ENCODE peak calls at places on chromosomes 2 and 18, in six cellular contexts. One of them, this sample, is unnamed. For H3K4me1, the result is how much of the 10 kb centered on the place peaks cover.

GRCh38 chr2:239926587-239927234 is 98.4 kb downstream of the NDUFA10 start:
- DNase-seq in HCT116: no peak
- DNase-seq in heart right ventricle: no peak
- DNase-seq in testis: no peak
- DNase-seq in adrenal gland: peak
- DNase-seq in pancreas: no peak
- DNase-seq in this sample: no peak

GRCh38 chr18:78411539-78411938 is 568.1 kb upstream of the SALL3 start:
- DNase-seq in testis: no peak
- DNase-seq in HCT116: no peak
- DNase-seq in heart right ventricle: no peak
- DNase-seq in pancreas: no peak
- DNase-seq in adrenal gland: no peak
- DNase-seq in this sample: no peak

GRCh38 chr2:37167636-37168182 is 10.9 kb upstream of the EIF2AK2 start:
- DNase-seq in testis: no peak
- DNase-seq in pancreas: no peak
- DNase-seq in HCT116: no peak
- DNase-seq in heart right ventricle: no peak
- DNase-seq in adrenal gland: no peak
- DNase-seq in this sample: no peak

GRCh38 chr2:177392373-177393246 is at the start of gene AGPS:
- DNase-seq in HCT116: peak
- DNase-seq in adrenal gland: peak
- DNase-seq in heart right ventricle: peak
- DNase-seq in testis: peak
- DNase-seq in pancreas: peak
- DNase-seq in this sample: peak

GRCh38 chr2:101818531-101819451 is 121.3 kb downstream of the MAP4K4 start:
- DNase-seq in pancreas: no peak
- DNase-seq in adrenal gland: no peak
- DNase-seq in testis: no peak
- DNase-seq in heart right ventricle: no peak
- DNase-seq in HCT116: no peak
- DNase-seq in this sample: no peak

GRCh38 chr18:49227456-49227855 is 233.0 kb downstream of the DYM start:
- DNase-seq in adrenal gland: no peak
- DNase-seq in pancreas: no peak
- DNase-seq in HCT116: no peak
- DNase-seq in heart right ventricle: no peak
- DNase-seq in testis: no peak
- DNase-seq in this sample: no peak

GRCh38 chr2:238684362-238685326 is 163.2 kb upstream of the TWIST2 start:
- DNase-seq in HCT116: peak
- DNase-seq in heart right ventricle: no peak
- DNase-seq in pancreas: no peak
- DNase-seq in testis: no peak
- DNase-seq in adrenal gland: peak
- DNase-seq in this sample: peak

GRCh38 chr2:179253226-179253625 is 11.4 kb downstream of the SESTD1 start:
- DNase-seq in heart right ventricle: no peak
- DNase-seq in testis: no peak
- DNase-seq in HCT116: no peak
- DNase-seq in pancreas: no peak
- DNase-seq in adrenal gland: no peak
- DNase-seq in this sample: no peak

GRCh38 chr2:164522561-164522981 is 98.7 kb downstream of the GRB14 start:
- DNase-seq in testis: no peak
- DNase-seq in HCT116: no peak
- DNase-seq in pancreas: no peak
- DNase-seq in adrenal gland: no peak
- DNase-seq in heart right ventricle: no peak
- DNase-seq in this sample: no peak

DNA sequence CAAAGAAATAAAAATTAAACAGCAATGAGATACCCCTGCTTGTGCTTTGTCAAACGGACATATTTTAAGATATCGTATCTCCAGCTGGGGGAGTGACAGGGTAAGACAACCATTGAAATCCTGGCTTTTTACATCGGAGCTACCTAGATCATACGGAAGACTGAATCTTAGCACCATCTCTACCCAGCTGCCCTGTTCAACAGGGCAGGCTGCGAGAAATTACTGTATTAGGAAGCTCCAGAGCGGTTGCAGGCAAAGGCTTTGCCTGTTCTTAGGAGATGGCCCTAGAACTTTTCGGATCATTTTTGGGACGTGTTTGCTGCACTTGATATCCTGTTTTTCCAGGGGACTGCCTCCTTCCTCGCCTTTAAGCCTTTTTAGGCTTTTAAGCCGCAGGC is 2.0 kb upstream of the PRKCE start:
- DNase-seq in pancreas: no peak
- DNase-seq in adrenal gland: no peak
- DNase-seq in HCT116: no peak
- DNase-seq in testis: peak
- DNase-seq in heart right ventricle: no peak
- DNase-seq in this sample: no peak
- TF ChIP-seq CTCF in pancreas: no peak
- TF ChIP-seq CTCF in adrenal gland: no peak
- TF ChIP-seq CTCF in HCT116: no peak
- TF ChIP-seq CTCF in testis: no peak
- TF ChIP-seq CTCF in heart right ventricle: no peak
- TF ChIP-seq CTCF in this sample: peak

GRCh38 chr2:133506962-133507361 is 61.3 kb downstream of the NCKAP5 start:
- DNase-seq in heart right ventricle: no peak
- DNase-seq in adrenal gland: no peak
- DNase-seq in testis: no peak
- DNase-seq in pancreas: no peak
- DNase-seq in HCT116: no peak
- DNase-seq in this sample: peak
- H3K4me1 ChIP-seq in heart right ventricle: under half
- H3K4me1 ChIP-seq in adrenal gland: under half
- H3K4me1 ChIP-seq in testis: under half
- H3K4me1 ChIP-seq in pancreas: under half
- H3K4me1 ChIP-seq in HCT116: under half
- H3K4me1 ChIP-seq in this sample: under half

DNA sequence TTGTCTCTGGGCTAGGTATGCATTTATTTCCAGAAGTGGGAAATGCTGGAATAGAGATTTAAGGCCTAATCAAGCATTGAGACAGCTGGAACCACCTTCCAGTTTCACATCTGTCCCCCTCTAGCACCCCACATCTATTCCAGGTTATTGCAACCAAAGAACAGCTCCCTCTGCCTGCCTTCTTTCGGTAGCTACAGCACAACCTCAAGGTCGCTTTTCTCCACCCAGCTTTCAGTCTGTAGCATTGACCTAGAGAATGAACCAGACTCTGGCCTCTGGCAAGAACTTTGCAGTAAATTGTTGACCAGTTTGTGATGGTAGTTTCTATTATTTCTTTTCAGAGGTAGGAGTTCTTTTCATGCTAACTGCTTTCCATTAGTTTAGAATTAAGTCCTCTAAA is 484.2 kb downstream of the DLGAP1 start:
- DNase-seq in heart right ventricle: peak
- DNase-seq in testis: peak
- DNase-seq in HCT116: no peak
- DNase-seq in adrenal gland: peak
- DNase-seq in pancreas: no peak
- DNase-seq in this sample: no peak
- TF ChIP-seq CTCF in heart right ventricle: peak
- TF ChIP-seq CTCF in testis: no peak
- TF ChIP-seq CTCF in HCT116: peak
- TF ChIP-seq CTCF in adrenal gland: peak
- TF ChIP-seq CTCF in pancreas: no peak
- TF ChIP-seq CTCF in this sample: no peak

GRCh38 chr2:132559921-132560320 is 110.1 kb downstream of the LYPD1 start:
- DNase-seq in heart right ventricle: no peak
- DNase-seq in HCT116: no peak
- DNase-seq in pancreas: no peak
- DNase-seq in testis: no peak
- DNase-seq in adrenal gland: no peak
- DNase-seq in this sample: peak

GRCh38 chr2:132559326-132559725 is 110.7 kb downstream of the LYPD1 start:
- DNase-seq in HCT116: no peak
- DNase-seq in adrenal gland: no peak
- DNase-seq in pancreas: no peak
- DNase-seq in heart right ventricle: no peak
- DNase-seq in testis: no peak
- DNase-seq in this sample: peak

GRCh38 chr2:132560562-132560961 is 109.4 kb downstream of the LYPD1 start:
- DNase-seq in heart right ventricle: no peak
- DNase-seq in pancreas: no peak
- DNase-seq in adrenal gland: no peak
- DNase-seq in testis: no peak
- DNase-seq in HCT116: no peak
- DNase-seq in this sample: peak

GRCh38 chr2:132562245-132562644 is 107.8 kb downstream of the LYPD1 start:
- DNase-seq in HCT116: no peak
- DNase-seq in testis: no peak
- DNase-seq in adrenal gland: no peak
- DNase-seq in heart right ventricle: no peak
- DNase-seq in pancreas: no peak
- DNase-seq in this sample: no peak

DNA sequence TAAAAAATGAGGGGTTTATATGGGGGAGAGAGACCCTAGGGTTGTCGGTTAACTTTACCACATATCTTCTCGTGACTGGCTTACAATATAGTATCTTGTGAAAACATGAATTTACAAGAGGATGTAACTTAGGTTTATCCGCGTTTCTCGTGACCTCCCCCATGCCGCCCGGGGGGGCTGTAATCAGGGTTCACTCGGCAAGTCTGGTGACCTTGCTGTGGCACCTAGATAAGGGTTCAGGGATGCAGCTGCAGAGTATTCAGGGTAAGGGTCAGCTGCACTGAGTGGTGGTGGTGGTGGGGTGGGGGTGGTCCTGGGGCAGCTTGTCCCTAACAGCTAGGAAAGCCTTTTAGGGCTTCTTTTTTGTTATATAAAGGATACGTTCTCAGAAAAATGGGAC is 112.3 kb downstream of the LYPD1 start:
- DNase-seq in pancreas: no peak
- DNase-seq in adrenal gland: no peak
- DNase-seq in testis: no peak
- DNase-seq in HCT116: no peak
- DNase-seq in heart right ventricle: no peak
- DNase-seq in this sample: peak
- H3K4me1 ChIP-seq in pancreas: under half
- H3K4me1 ChIP-seq in adrenal gland: under half
- H3K4me1 ChIP-seq in testis: under half
- H3K4me1 ChIP-seq in HCT116: under half
- H3K4me1 ChIP-seq in heart right ventricle: under half
- H3K4me1 ChIP-seq in this sample: under half

GRCh38 chr18:60663060-60663989 is 290.8 kb upstream of the MC4R start:
- DNase-seq in testis: no peak
- DNase-seq in pancreas: peak
- DNase-seq in heart right ventricle: no peak
- DNase-seq in HCT116: no peak
- DNase-seq in adrenal gland: no peak
- DNase-seq in this sample: no peak

GRCh38 chr18:60671022-60671421 is 298.4 kb upstream of the MC4R start:
- DNase-seq in testis: no peak
- DNase-seq in HCT116: no peak
- DNase-seq in heart right ventricle: no peak
- DNase-seq in adrenal gland: no peak
- DNase-seq in pancreas: no peak
- DNase-seq in this sample: no peak

GRCh38 chr18:60664736-60665135 is 292.2 kb upstream of the MC4R start:
- DNase-seq in heart right ventricle: no peak
- DNase-seq in pancreas: no peak
- DNase-seq in adrenal gland: no peak
- DNase-seq in HCT116: no peak
- DNase-seq in testis: no peak
- DNase-seq in this sample: no peak

GRCh38 chr18:60667016-60667415 is 294.4 kb upstream of the MC4R start:
- DNase-seq in pancreas: no peak
- DNase-seq in testis: no peak
- DNase-seq in adrenal gland: no peak
- DNase-seq in heart right ventricle: no peak
- DNase-seq in HCT116: no peak
- DNase-seq in this sample: no peak

GRCh38 chr18:60668583-60668982 is 296.0 kb upstream of the MC4R start:
- DNase-seq in testis: no peak
- DNase-seq in adrenal gland: no peak
- DNase-seq in HCT116: no peak
- DNase-seq in heart right ventricle: no peak
- DNase-seq in pancreas: no peak
- DNase-seq in this sample: no peak
- TF ChIP-seq CTCF in testis: no peak
- TF ChIP-seq CTCF in adrenal gland: no peak
- TF ChIP-seq CTCF in HCT116: no peak
- TF ChIP-seq CTCF in heart right ventricle: no peak
- TF ChIP-seq CTCF in pancreas: no peak
- TF ChIP-seq CTCF in this sample: no peak

DNA sequence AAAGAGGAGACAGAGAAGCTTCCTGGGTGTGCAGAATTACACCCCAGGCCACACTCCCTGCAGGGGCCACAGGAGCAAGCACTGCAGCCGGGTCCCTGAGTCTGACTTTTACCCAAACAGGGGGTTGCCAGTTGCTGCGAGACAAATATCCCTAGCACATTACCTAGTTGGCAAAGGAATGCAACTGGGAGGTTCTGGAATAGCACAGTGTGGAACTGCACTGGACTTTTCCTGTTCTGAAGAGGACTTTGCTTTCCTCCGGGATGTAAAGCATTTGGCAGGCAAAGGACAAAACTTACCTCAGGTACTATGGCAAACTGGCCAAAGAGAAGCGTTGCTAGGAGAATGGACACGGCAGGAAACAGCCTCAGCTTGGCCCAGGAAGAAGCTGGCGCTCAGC is 45.1 kb downstream of the BCL11A start:
- DNase-seq in adrenal gland: no peak
- DNase-seq in HCT116: no peak
- DNase-seq in testis: no peak
- DNase-seq in heart right ventricle: no peak
- DNase-seq in pancreas: no peak
- DNase-seq in this sample: no peak
- H3K4me1 ChIP-seq in adrenal gland: under half
- H3K4me1 ChIP-seq in HCT116: under half
- H3K4me1 ChIP-seq in testis: under half
- H3K4me1 ChIP-seq in heart right ventricle: under half
- H3K4me1 ChIP-seq in pancreas: under half
- H3K4me1 ChIP-seq in this sample: under half

DNA sequence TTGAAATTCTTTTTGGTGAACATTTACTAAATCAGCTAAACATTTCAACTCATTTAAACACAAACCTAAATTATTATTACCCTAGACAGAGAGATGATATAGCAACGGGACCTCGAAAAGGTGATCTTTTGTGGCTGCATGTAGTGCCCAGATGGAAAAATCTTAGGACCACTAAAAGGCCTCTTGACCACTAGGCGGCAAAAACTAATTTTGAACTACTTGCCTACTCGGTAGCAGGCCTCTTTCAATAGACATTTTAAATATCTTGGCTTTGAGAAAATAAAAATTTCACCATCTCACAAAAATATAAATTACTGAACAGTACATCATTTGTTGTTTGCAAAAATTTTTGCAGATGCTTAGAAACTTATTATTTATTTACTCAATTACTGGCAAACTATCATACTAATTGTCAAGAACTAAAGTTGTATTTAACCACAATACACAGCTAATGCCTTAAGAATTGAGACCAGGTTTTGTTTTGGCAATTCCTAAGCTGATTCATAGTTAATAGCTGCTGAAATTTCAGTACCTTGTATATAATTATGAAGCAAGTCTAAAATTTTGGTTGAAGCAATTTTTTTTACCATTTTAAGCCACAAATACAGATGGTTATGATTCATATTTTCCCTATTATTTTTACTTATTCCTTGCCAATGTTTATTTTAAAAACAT is 9.4 kb downstream of the COL3A1 start:
- DNase-seq in testis: no peak
- DNase-seq in heart right ventricle: no peak
- DNase-seq in pancreas: no peak
- DNase-seq in adrenal gland: no peak
- DNase-seq in HCT116: peak
- DNase-seq in this sample: no peak
- TF ChIP-seq CTCF in testis: no peak
- TF ChIP-seq CTCF in heart right ventricle: peak
- TF ChIP-seq CTCF in pancreas: no peak
- TF ChIP-seq CTCF in adrenal gland: no peak
- TF ChIP-seq CTCF in HCT116: peak
- TF ChIP-seq CTCF in this sample: peak

This sample was measured in esophagus muscularis mucosa.